ENCODE peak calls at places on chromosomes 7 and 10, in nine cellular contexts. U is AG08395; I is DMS79; K is AG09309; B is cardiac muscle cell; P is heart right ventricle; H is stimulated activated naive CD8-positive, alpha-beta T cell treated with anti-CD3 and anti-CD28 coated beads, Interleukin-15, Interleukin-2, amounts not matched to agents 100 U/mL and 50 U/mL, for 24 hours; X is NCI-H345; D is NCI-H2171 treated with DMSO at 0.1 percent for 48 hours. Y is an unnamed sample.

GRCh38 chr7:98228801-98229200 is 17.6 kb downstream of the BHLHA15 start:
- DNase-seq in X (no peak), H (no peak), P (no peak), D (no peak), I (no peak), B (no peak), U (no peak), K (no peak), Y (no peak)

GRCh38 chr7:79410345-79410744 is 43.1 kb downstream of the MAGI2 start:
- DNase-seq in B (no peak), P (no peak), H (no peak), I (no peak), D (peak; percentile 30), K (no peak), U (no peak), X (no peak), Y (no peak)

GRCh38 chr7:8938036-8938435 is 504.6 kb downstream of the NXPH1 start:
- DNase-seq in U (no peak), H (no peak), K (no peak), I (peak; percentile 0), D (no peak), P (no peak), X (peak; percentile 53), B (no peak), Y (no peak)

GRCh38 chr7:27901028-27901760 is 161.2 kb downstream of the TAX1BP1 start:
- DNase-seq in U (peak; percentile 61), B (peak; percentile 6), X (no peak), H (peak; percentile 24), K (peak; percentile 20), D (no peak), I (peak; percentile 83), P (no peak), Y (no peak)

GRCh38 chr7:25069900-25070443 is 55.1 kb downstream of the CYCS start:
- DNase-seq in B (peak; percentile 80), D (peak; percentile 87), X (peak; percentile 65), I (peak; percentile 47), H (peak; percentile 45), K (peak; percentile 54), U (peak; percentile 88), P (peak; percentile 15), Y (peak; percentile 32)

GRCh38 chr7:3537210-3537875 is 236.3 kb downstream of the SDK1 start:
- DNase-seq in U (no peak), D (no peak), P (no peak), K (no peak), H (no peak), B (peak; percentile 5), I (no peak), X (no peak), Y (no peak)

GRCh38 chr10:119832956-119833355 is 39.7 kb downstream of the MCMBP start:
- DNase-seq in I (no peak), P (no peak), K (no peak), X (no peak), U (no peak), B (no peak), D (no peak), H (no peak), Y (no peak)

GRCh38 chr10:84539244-84539643 is 210.9 kb downstream of the CCSER2 start:
- DNase-seq in H (no peak), D (no peak), U (peak; percentile 38), K (peak; percentile 34), B (no peak), I (no peak), X (no peak), P (no peak), Y (no peak)

GRCh38 chr10:61754553-61755540 is 92.1 kb downstream of the CABCOCO1 start:
- DNase-seq in U (no peak), D (peak; percentile 19), P (no peak), K (no peak), I (no peak), X (no peak), H (no peak), B (no peak), Y (no peak)

GRCh38 chr10:88262591-88263234 is 320.4 kb downstream of the RNLS start:
- DNase-seq in B (no peak), H (no peak), D (no peak), I (no peak), K (no peak), U (no peak), P (no peak), X (no peak), Y (no peak)

GRCh38 chr10:71999360-72000072 is 35.3 kb downstream of the CHST3 start:
- DNase-seq in U (peak; percentile 53), I (peak; percentile 38), D (peak; percentile 75), P (peak; percentile 86), K (no peak), X (no peak), H (no peak), B (no peak), Y (peak; percentile 87)

GRCh38 chr10:112790030-112790429 is 160.0 kb upstream of the TCF7L2 start:
- DNase-seq in U (no peak), P (no peak), B (no peak), D (no peak), H (no peak), X (no peak), I (no peak), K (no peak), Y (no peak)

GRCh38 chr10:12849351-12850181 is 151.9 kb downstream of the CCDC3 start:
- DNase-seq in P (no peak), U (no peak), K (no peak), D (peak; percentile 70), H (peak; percentile 7), B (no peak), I (peak; percentile 46), X (peak; percentile 76), Y (no peak)

GRCh38 chr10:133159611-133159949 is 439 bp upstream of the KNDC1 start:
- DNase-seq in H (no peak), U (no peak), P (no peak), B (no peak), D (no peak), I (no peak), X (no peak), K (no peak), Y (no peak)

GRCh38 chr10:131825150-131825907 is 75.5 kb upstream of the PPP2R2D start:
- DNase-seq in D (no peak), K (no peak), P (no peak), B (no peak), I (no peak), U (no peak), H (no peak), X (peak; percentile 43), Y (no peak)

GRCh38 chr7:98234429-98235147 is 17.4 kb downstream of the TECPR1 start:
- DNase-seq in P (no peak), H (no peak), K (no peak), D (no peak), B (no peak), U (no peak), X (no peak), I (no peak), Y (no peak)

GRCh38 chr7:157807510-157807909 is 470.7 kb downstream of the DNAJB6 start:
- DNase-seq in P (no peak), B (no peak), H (no peak), K (no peak), U (no peak), I (no peak), X (peak; percentile 16), D (no peak), Y (no peak)

GRCh38 chr7:138941545-138941944 is 39.6 kb downstream of the KIAA1549 start:
- DNase-seq in X (no peak), B (peak; percentile 37), H (no peak), I (no peak), P (no peak), D (no peak), K (no peak), U (no peak), Y (no peak)

GRCh38 chr7:112584290-112584689 is 103.5 kb downstream of the LSMEM1 start:
- DNase-seq in X (no peak), D (peak; percentile 90), P (no peak), U (no peak), H (no peak), K (no peak), I (no peak), B (no peak), Y (no peak)

GRCh38 chr7:121084748-121085336 is 96.3 kb downstream of the CPED1 start:
- DNase-seq in P (peak; percentile 11), U (peak; percentile 83), K (peak; percentile 90), H (no peak), B (no peak), I (no peak), X (no peak), D (no peak), Y (no peak)

GRCh38 chr10:101837753-101838152 is 5.8 kb downstream of the KCNIP2 start:
- DNase-seq in X (no peak), H (no peak), D (no peak), K (no peak), I (no peak), U (no peak), B (no peak), P (no peak), Y (no peak)

Y was measured in left cardiac atrium.